ENCODE peak calls at places on chromosomes 7 and 10, in nine cellular contexts. H, B, U, Y, F, Q, S, K and V are unnamed samples.

GRCh38 chr7:44244282-44244681 is 43.5 kb downstream of the YKT6 start:
- DNase-seq in U (no peak), F (no peak), B (no peak), Q (no peak), H (no peak), K (peak), S (no peak), Y (no peak), V (no peak)

GRCh38 chr7:70647801-70648491 is 484.0 kb upstream of the GALNT17 start:
- DNase-seq in S (no peak), U (no peak), B (no peak), K (no peak), H (no peak), Q (no peak), Y (no peak), F (peak), V (no peak)

GRCh38 chr7:50307368-50308012 is 3.0 kb downstream of the IKZF1 start:
- DNase-seq in U (no peak), Q (no peak), F (peak), Y (no peak), S (no peak), H (no peak), K (no peak), B (no peak), V (no peak)

GRCh38 chr7:68547794-68548193 is 1050.5 kb upstream of the AUTS2 start:
- DNase-seq in K (no peak), B (no peak), F (no peak), Q (peak), H (no peak), S (no peak), U (no peak), Y (no peak), V (no peak)

GRCh38 chr10:19749185-19749729 is 67.0 kb upstream of the PLXDC2 start:
- DNase-seq in B (no peak), S (no peak), K (no peak), Y (no peak), F (no peak), U (no peak), Q (no peak), H (no peak), V (no peak)

GRCh38 chr7:151304856-151305255 is 36.8 kb upstream of the NUB1 start:
- DNase-seq in U (no peak), B (peak), S (no peak), F (no peak), K (no peak), Y (peak), H (no peak), Q (no peak), V (no peak)

GRCh38 chr7:92158660-92159575 is 20.0 kb downstream of the LRRD1 start:
- DNase-seq in K (no peak), H (no peak), U (peak), Y (no peak), B (no peak), F (no peak), S (no peak), Q (no peak), V (no peak)

GRCh38 chr7:2670720-2671391 is 17.1 kb upstream of the AMZ1 start:
- DNase-seq in Y (peak), B (peak), S (peak), K (peak), U (no peak), F (peak), Q (peak), H (no peak), V (peak)

GRCh38 chr10:79431891-79432831 is 13.3 kb downstream of the ZCCHC24 start:
- DNase-seq in U (no peak), S (peak), K (no peak), H (no peak), F (no peak), Q (no peak), B (no peak), Y (peak), V (peak)

GRCh38 chr10:103543617-103544525 is 50.4 kb downstream of the NEURL1 start:
- DNase-seq in F (no peak), U (no peak), K (no peak), Y (peak), S (no peak), Q (no peak), B (no peak), H (no peak), V (peak)

GRCh38 chr7:43314379-43315158 is 202.1 kb downstream of the HECW1 start:
- DNase-seq in F (no peak), Y (no peak), K (no peak), U (no peak), H (no peak), B (no peak), S (no peak), Q (no peak), V (no peak)

GRCh38 chr10:45640941-45641340 is 31.6 kb downstream of the ZFAND4 start:
- DNase-seq in H (no peak), U (no peak), B (no peak), Y (no peak), S (no peak), Q (no peak), K (no peak), F (no peak), V (no peak)

GRCh38 chr10:109665321-109665720 is 258.0 kb downstream of the XPNPEP1 start:
- DNase-seq in K (no peak), Q (no peak), U (no peak), H (no peak), Y (no peak), B (no peak), F (no peak), S (no peak), V (no peak)

GRCh38 chr10:127937915-127938440 is 31.1 kb downstream of the PTPRE start:
- DNase-seq in F (no peak), S (no peak), B (peak), Q (no peak), H (no peak), Y (no peak), K (no peak), U (no peak), V (no peak)

GRCh38 chr10:118272090-118272775 is 69.9 kb downstream of the FAM204A start:
- DNase-seq in Q (no peak), U (peak), Y (no peak), F (no peak), B (peak), H (no peak), S (peak), K (no peak), V (no peak)

GRCh38 chr7:21767300-21767900 is 178.3 kb downstream of the CDCA7L start:
- DNase-seq in Y (no peak), B (no peak), S (no peak), Q (peak), U (no peak), H (peak), K (peak), F (no peak), V (peak)

GRCh38 chr7:157668221-157668883 is 331.5 kb downstream of the DNAJB6 start:
- DNase-seq in Q (no peak), H (no peak), B (no peak), K (no peak), Y (peak), U (no peak), F (no peak), S (no peak), V (peak)

GRCh38 chr10:71270301-71270777 is 48.7 kb upstream of the SLC29A3 start:
- DNase-seq in S (peak), U (no peak), H (no peak), K (peak), Y (no peak), F (no peak), B (no peak), Q (peak), V (no peak)

GRCh38 chr7:136956232-136956631 is 87.8 kb downstream of the CHRM2 start:
- DNase-seq in U (peak), Q (no peak), H (peak), F (no peak), Y (no peak), K (no peak), B (no peak), S (no peak), V (no peak)

GRCh38 chr7:38169862-38170261 is 8.2 kb upstream of the STARD3NL start:
- DNase-seq in K (no peak), Q (peak), S (peak), H (peak), U (no peak), F (no peak), B (peak), Y (peak), V (no peak)

GRCh38 chr10:114507449-114507848 is 103.1 kb upstream of the AFAP1L2 start:
- DNase-seq in K (no peak), Y (no peak), F (no peak), Q (peak), B (peak), U (no peak), S (no peak), H (no peak), V (no peak)

GRCh38 chr10:21494221-21495001 is 31.1 kb downstream of the SKIDA1 start:
- DNase-seq in S (no peak), H (no peak), U (no peak), Q (peak), B (no peak), K (no peak), F (no peak), Y (no peak), V (no peak)

GRCh38 chr7:107179326-107180163 is 10.7 kb downstream of the HBP1 start:
- DNase-seq in U (no peak), F (no peak), Q (peak), Y (no peak), H (no peak), B (no peak), S (no peak), K (no peak), V (no peak)

GRCh38 chr10:4459531-4459930 is 366.5 kb upstream of the AKR1E2 start:
- DNase-seq in B (no peak), U (no peak), Y (no peak), H (no peak), S (no peak), Q (peak), K (no peak), F (no peak), V (no peak)

GRCh38 chr7:139095194-139095659 is 14.3 kb downstream of the ZC3HAV1 start:
- DNase-seq in U (no peak), B (no peak), H (no peak), Y (no peak), Q (no peak), F (peak), S (peak), K (no peak), V (no peak)

GRCh38 chr7:151366872-151367207 is 25.2 kb downstream of the NUB1 start:
- DNase-seq in U (peak), F (no peak), Y (peak), Q (no peak), H (no peak), K (no peak), S (no peak), B (no peak), V (no peak)

GRCh38 chr7:77469927-77470326 is 53.8 kb upstream of the GSAP start:
- DNase-seq in F (no peak), B (no peak), K (no peak), U (no peak), Q (no peak), S (no peak), Y (no peak), H (no peak), V (no peak)

GRCh38 chr10:112360308-112361270 is 13.3 kb upstream of the ACSL5 start:
- DNase-seq in Q (peak), B (peak), F (no peak), S (peak), H (no peak), Y (peak), K (no peak), U (no peak), V (no peak)

GRCh38 chr7:129168219-129168991 is 20.0 kb upstream of the SMO start:
- DNase-seq in F (no peak), S (no peak), Q (no peak), Y (no peak), H (no peak), U (no peak), B (no peak), K (no peak), V (no peak)

GRCh38 chr10:124387078-124387874 is 31.4 kb downstream of the OAT start:
- DNase-seq in K (no peak), F (no peak), S (peak), H (no peak), Y (peak), B (no peak), Q (peak), U (no peak), V (peak)